ENCODE peak calls at places on chromosomes 12 and 14, in eight cellular contexts. C is body of pancreas, T is fibroblast of pulmonary artery, F is fibroblast of the aortic adventitia, N is cardiac muscle cell, Q is prostate gland, E is Peyer's patch, W is BJ. S is an unnamed sample.

GRCh38 chr14:70882771-70883492 is 24.3 kb upstream of the PCNX1 start:
- DNase-seq in C (no peak), T (peak), F (peak), N (no peak), Q (no peak), E (no peak), W (no peak), S (peak)

GRCh38 chr14:75041613-75042012 is 9.7 kb downstream of the MLH3 start:
- DNase-seq in C (peak), T (no peak), F (no peak), N (no peak), Q (no peak), E (no peak), W (no peak), S (no peak)

GRCh38 chr14:104446611-104447010 is 133.0 kb upstream of the C14orf180 start:
- DNase-seq in C (peak), T (no peak), F (no peak), N (no peak), Q (no peak), E (peak), W (no peak), S (no peak)

GRCh38 chr14:105467942-105468471 is 6.6 kb upstream of the CRIP2 start:
- DNase-seq in C (no peak), T (no peak), F (no peak), N (no peak), Q (no peak), E (no peak), W (no peak), S (no peak)

GRCh38 chr12:3604750-3605638 is 114.0 kb downstream of the PRMT8 start:
- DNase-seq in C (peak), T (peak), F (peak), N (peak), Q (peak), E (no peak), W (no peak), S (no peak)

GRCh38 chr14:20434701-20435453 is 1.1 kb downstream of the KLHL33 start:
- DNase-seq in C (peak), T (no peak), F (peak), N (no peak), Q (no peak), E (no peak), W (no peak), S (no peak)

GRCh38 chr12:109910969-109911348 is 10.9 kb downstream of the TCHP start:
- DNase-seq in C (no peak), T (peak), F (peak), N (no peak), Q (no peak), E (no peak), W (no peak), S (peak)

GRCh38 chr14:39102265-39102968 is 618 bp downstream of the SEC23A start:
- DNase-seq in C (peak), T (peak), F (peak), N (no peak), Q (peak), E (no peak), W (no peak), S (peak)

GRCh38 chr12:3398196-3398789 is 92.7 kb upstream of the PRMT8 start:
- DNase-seq in C (no peak), T (no peak), F (no peak), N (no peak), Q (no peak), E (no peak), W (no peak), S (no peak)

GRCh38 chr14:65496178-65496993 is 83.9 kb downstream of the FUT8 start:
- DNase-seq in C (no peak), T (peak), F (peak), N (no peak), Q (no peak), E (no peak), W (peak), S (peak)

GRCh38 chr14:22221508-22221907 is 367.5 kb downstream of the DAD1 start:
- DNase-seq in C (no peak), T (peak), F (peak), N (no peak), Q (no peak), E (no peak), W (no peak), S (peak)

GRCh38 chr12:132219323-132219722 is 75.1 kb downstream of the NOC4L start:
- DNase-seq in C (no peak), T (no peak), F (no peak), N (no peak), Q (no peak), E (no peak), W (no peak), S (no peak)

GRCh38 chr12:24901975-24902461 is 46.9 kb downstream of the BCAT1 start:
- DNase-seq in C (no peak), T (no peak), F (no peak), N (peak), Q (no peak), E (no peak), W (no peak), S (no peak)

GRCh38 chr14:75247939-75248338 is 30.7 kb upstream of the FOS start:
- DNase-seq in C (no peak), T (no peak), F (no peak), N (no peak), Q (no peak), E (no peak), W (no peak), S (no peak)

GRCh38 chr12:111034148-111034910 is 114.0 kb upstream of the MYL2 start:
- DNase-seq in C (no peak), T (no peak), F (no peak), N (peak), Q (peak), E (no peak), W (no peak), S (no peak)

GRCh38 chr12:105561981-105562726 is 231.7 kb downstream of the C12orf75 start:
- DNase-seq in C (no peak), T (peak), F (peak), N (peak), Q (peak), E (no peak), W (peak), S (peak)

GRCh38 chr14:68669644-68670343 is 123.1 kb downstream of the ZFP36L1 start:
- DNase-seq in C (peak), T (no peak), F (no peak), N (no peak), Q (no peak), E (peak), W (no peak), S (no peak)

GRCh38 chr12:98402671-98403070 is 112.7 kb upstream of the TMPO start:
- DNase-seq in C (no peak), T (no peak), F (no peak), N (no peak), Q (no peak), E (no peak), W (no peak), S (no peak)

GRCh38 chr12:71300772-71301675 is 138.6 kb upstream of the LGR5 start:
- DNase-seq in C (no peak), T (no peak), F (no peak), N (no peak), Q (no peak), E (no peak), W (no peak), S (no peak)

GRCh38 chr12:53324113-53324778 is 2.8 kb upstream of the AAAS start:
- DNase-seq in C (peak), T (no peak), F (no peak), N (peak), Q (no peak), E (peak), W (no peak), S (no peak)
- H3K4me3 ChIP-seq in C (no peak), T (peak), F (peak), N (no peak), Q (peak), E (peak), W (peak), S (peak)

GRCh38 chr12:57549909-57550627 is at the start of gene KIF5A:
- DNase-seq in C (peak), T (no peak), F (no peak), N (peak), Q (no peak), E (peak), W (no peak), S (no peak)

GRCh38 chr12:57552306-57552651 is 2.4 kb downstream of the KIF5A start:
- DNase-seq in C (no peak), T (no peak), F (no peak), N (no peak), Q (no peak), E (no peak), W (no peak), S (no peak)

GRCh38 chr12:57549203-57549908 is 488 bp upstream of the KIF5A start:
- DNase-seq in C (no peak), T (no peak), F (no peak), N (no peak), Q (no peak), E (no peak), W (no peak), S (no peak)

GRCh38 chr12:57551637-57552305 is 1.9 kb downstream of the KIF5A start:
- DNase-seq in C (no peak), T (no peak), F (no peak), N (no peak), Q (no peak), E (no peak), W (no peak), S (no peak)

GRCh38 chr12:57550628-57551549 is 1.0 kb downstream of the KIF5A start:
- DNase-seq in C (no peak), T (no peak), F (no peak), N (no peak), Q (no peak), E (no peak), W (no peak), S (no peak)
- H3K4me3 ChIP-seq in C (no peak), T (no peak), F (peak), N (no peak), Q (no peak), E (no peak), W (peak), S (peak)

DNA sequence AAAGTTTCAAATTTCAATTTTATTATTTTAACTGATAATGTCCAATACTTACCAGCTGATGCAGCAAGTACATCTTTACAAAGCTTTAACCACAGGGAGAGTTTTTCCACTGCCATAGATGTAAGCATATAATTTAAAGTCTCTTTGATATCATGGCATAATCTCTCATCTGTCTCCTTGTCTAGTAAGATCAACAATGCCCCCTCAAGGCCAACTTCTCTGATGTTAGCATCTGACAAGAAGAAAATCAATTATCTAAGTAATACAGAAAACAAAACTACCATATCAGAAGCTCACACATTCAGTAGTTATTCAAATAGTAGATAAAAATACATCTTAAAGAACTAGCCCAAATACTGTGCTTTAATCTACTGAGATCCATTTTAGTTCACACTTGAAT is 94.2 kb downstream of the HEATR5A start:
- DNase-seq in C (no peak), T (peak), F (peak), N (no peak), Q (no peak), E (no peak), W (no peak), S (peak)
- H3K4me3 ChIP-seq in C (no peak), T (no peak), F (no peak), N (no peak), Q (no peak), E (no peak), W (no peak), S (no peak)

GRCh38 chr14:94386085-94387031 is 2.0 kb downstream of the SERPINA1 start:
- DNase-seq in C (no peak), T (no peak), F (no peak), N (no peak), Q (no peak), E (no peak), W (no peak), S (no peak)

GRCh38 chr14:94389731-94390371 is 1.4 kb upstream of the SERPINA1 start:
- DNase-seq in C (no peak), T (no peak), F (no peak), N (no peak), Q (no peak), E (no peak), W (no peak), S (no peak)

GRCh38 chr14:94387051-94388026 is 1.1 kb downstream of the SERPINA1 start:
- DNase-seq in C (no peak), T (no peak), F (peak), N (no peak), Q (no peak), E (no peak), W (no peak), S (no peak)

GRCh38 chr14:94388896-94389469 is 581 bp upstream of the SERPINA1 start:
- DNase-seq in C (no peak), T (no peak), F (no peak), N (no peak), Q (no peak), E (no peak), W (no peak), S (no peak)

GRCh38 chr14:94388027-94388895 is at the start of gene SERPINA1:
- DNase-seq in C (no peak), T (no peak), F (no peak), N (no peak), Q (no peak), E (no peak), W (no peak), S (peak)
- H3K4me3 ChIP-seq in C (no peak), T (no peak), F (no peak), N (no peak), Q (no peak), E (peak), W (no peak), S (no peak)

DNA sequence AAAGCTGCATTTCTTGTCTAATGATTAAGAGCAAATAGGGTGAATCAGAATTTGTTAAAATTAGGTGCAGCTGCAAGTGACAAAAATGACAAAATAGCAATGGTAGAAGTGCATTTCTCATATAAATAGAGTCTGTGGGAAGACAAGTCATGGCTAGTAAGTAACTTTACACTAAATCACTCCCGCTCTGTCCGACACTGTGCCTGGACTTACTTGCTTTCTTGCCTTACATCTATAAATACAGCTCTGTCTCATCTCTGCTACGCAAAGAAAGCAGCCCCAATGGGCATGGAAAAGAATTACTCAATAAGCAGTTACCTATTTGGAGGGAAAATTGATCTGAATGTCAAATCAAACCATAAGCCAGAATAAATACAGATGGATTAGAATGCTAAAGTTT is 245.4 kb upstream of the KRR1 start:
- DNase-seq in C (no peak), T (no peak), F (no peak), N (no peak), Q (no peak), E (no peak), W (no peak), S (no peak)
- H3K4me3 ChIP-seq in C (no peak), T (no peak), F (no peak), N (no peak), Q (no peak), E (no peak), W (no peak), S (no peak)

DNA sequence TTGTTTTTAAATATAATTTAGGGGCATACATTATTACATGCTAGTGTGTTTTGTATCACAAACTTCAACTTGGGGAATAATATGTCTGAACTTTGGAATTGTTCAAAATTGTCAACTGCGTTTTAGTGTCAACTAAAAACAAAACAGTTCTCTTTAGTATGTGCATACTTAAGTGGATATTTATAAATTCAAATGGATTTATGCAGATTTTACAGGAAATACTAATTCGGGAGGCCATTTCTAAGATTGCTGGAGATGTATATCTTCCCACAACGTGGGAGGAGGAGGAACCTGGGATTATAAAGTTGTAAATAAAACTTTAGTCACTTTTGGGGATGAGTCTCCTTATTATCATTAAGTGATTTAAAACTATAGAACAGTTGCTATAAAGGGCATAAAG is 2.5 kb downstream of the PDE3A start:
- DNase-seq in C (no peak), T (no peak), F (no peak), N (no peak), Q (no peak), E (no peak), W (no peak), S (no peak)
- H3K4me3 ChIP-seq in C (no peak), T (peak), F (peak), N (no peak), Q (no peak), E (peak), W (no peak), S (no peak)

GRCh38 chr12:7092229-7092985 is at the start of gene C1R:
- DNase-seq in C (peak), T (peak), F (peak), N (peak), Q (peak), E (peak), W (peak), S (peak)

GRCh38 chr12:7092986-7093460 is 778 bp upstream of the C1R start:
- DNase-seq in C (no peak), T (no peak), F (no peak), N (no peak), Q (no peak), E (no peak), W (no peak), S (no peak)

GRCh38 chr12:7093892-7094291 is 1.6 kb upstream of the C1R start:
- DNase-seq in C (no peak), T (peak), F (peak), N (no peak), Q (no peak), E (no peak), W (no peak), S (peak)

GRCh38 chr12:7091660-7092228 is 501 bp downstream of the C1R start:
- DNase-seq in C (no peak), T (peak), F (peak), N (no peak), Q (no peak), E (no peak), W (no peak), S (no peak)

DNA sequence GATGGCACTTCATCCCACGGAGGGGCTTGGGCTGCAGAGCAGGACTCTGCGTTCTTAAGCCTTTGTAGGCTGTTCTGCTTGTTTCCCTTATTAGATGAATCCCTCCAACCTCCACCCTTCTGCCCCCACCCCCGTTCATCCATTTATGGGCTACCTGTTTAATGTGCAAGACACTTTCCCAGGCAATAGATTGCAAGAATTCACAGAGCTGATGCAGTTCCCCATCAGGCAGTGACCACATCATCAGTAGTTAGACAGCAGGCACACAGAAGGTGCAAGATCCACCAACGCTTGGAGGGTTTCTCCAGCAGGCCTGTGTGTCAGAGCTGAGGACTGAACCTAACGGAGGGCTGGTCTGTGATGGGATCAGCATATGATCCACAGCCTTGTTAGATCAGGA is 1.2 kb upstream of the C1R start:
- DNase-seq in C (no peak), T (no peak), F (no peak), N (no peak), Q (no peak), E (no peak), W (no peak), S (peak)
- H3K4me3 ChIP-seq in C (no peak), T (no peak), F (no peak), N (no peak), Q (no peak), E (no peak), W (no peak), S (no peak)

GRCh38 chr12:116982721-116983502 is 72.2 kb downstream of the FBXW8 start:
- DNase-seq in C (no peak), T (peak), F (peak), N (no peak), Q (no peak), E (no peak), W (peak), S (peak)
- H3K4me3 ChIP-seq in C (no peak), T (no peak), F (peak), N (no peak), Q (no peak), E (no peak), W (no peak), S (no peak)

GRCh38 chr12:6363010-6363329 is 12.4 kb downstream of the SCNN1A start:
- DNase-seq in C (no peak), T (no peak), F (no peak), N (no peak), Q (no peak), E (no peak), W (no peak), S (no peak)
- H3K4me3 ChIP-seq in C (no peak), T (no peak), F (no peak), N (peak), Q (peak), E (peak), W (no peak), S (no peak)